ENCODE peak calls at places on chromosomes 1 and 21, in five cellular contexts. R is IMR-90, C is choroid plexus epithelial cell, Q is fibroblast of the aortic adventitia, X is H1. H is an unnamed sample.

GRCh38 chr1:96962807-96963206 is 241.2 kb downstream of the PTBP2 start:
- DNase-seq in R (peak), C (peak), Q (peak), X (no peak), H (no peak)

GRCh38 chr1:50424045-50424939 is 1.0 kb upstream of the DMRTA2 start:
- DNase-seq in R (no peak), C (no peak), Q (no peak), X (no peak), H (no peak)

GRCh38 chr1:236016782-236017400 is 48.0 kb downstream of the NID1 start:
- DNase-seq in R (peak), C (peak), Q (peak), X (no peak), H (no peak)

GRCh38 chr1:71586030-71586429 is 505.2 kb upstream of the ZRANB2 start:
- DNase-seq in R (no peak), C (no peak), Q (no peak), X (no peak), H (no peak)

GRCh38 chr1:158520021-158520420 is 34.2 kb downstream of the OR6Y1 start:
- DNase-seq in R (no peak), C (no peak), Q (no peak), X (no peak), H (no peak)

GRCh38 chr1:154270833-154271232 is 1.6 kb upstream of the HAX1 start:
- DNase-seq in R (no peak), C (no peak), Q (no peak), X (no peak), H (no peak)

GRCh38 chr1:159843459-159843858 is 16.8 kb downstream of the SLAMF8 start:
- DNase-seq in R (no peak), C (no peak), Q (no peak), X (no peak), H (no peak)

GRCh38 chr1:202192770-202193613 is 607 bp upstream of the LGR6 start:
- DNase-seq in R (peak), C (peak), Q (peak), X (peak), H (no peak)

GRCh38 chr1:12065872-12066271 is 2.8 kb downstream of the TNFRSF8 start:
- DNase-seq in R (no peak), C (no peak), Q (no peak), X (no peak), H (no peak)

GRCh38 chr1:180270767-180271639 is 40.9 kb downstream of the LHX4 start:
- DNase-seq in R (peak), C (peak), Q (peak), X (peak), H (no peak)

GRCh38 chr1:226111109-226111864 is 48.8 kb downstream of the H3-3A start:
- DNase-seq in R (no peak), C (no peak), Q (no peak), X (peak), H (no peak)

GRCh38 chr1:27992271-27992670 is 32.5 kb downstream of the XKR8 start:
- DNase-seq in R (no peak), C (peak), Q (no peak), X (no peak), H (no peak)

GRCh38 chr1:219518168-219518905 is 94.6 kb downstream of the ZC3H11B start:
- DNase-seq in R (peak), C (peak), Q (peak), X (no peak), H (no peak)

GRCh38 chr1:9689011-9689706 is 37.6 kb downstream of the PIK3CD start:
- DNase-seq in R (peak), C (peak), Q (peak), X (peak), H (peak)

GRCh38 chr1:177033628-177034027 is 130.9 kb downstream of the ASTN1 start:
- DNase-seq in R (no peak), C (no peak), Q (no peak), X (no peak), H (no peak)

GRCh38 chr1:159076438-159076752 is 171 bp downstream of the AIM2 start:
- DNase-seq in R (no peak), C (no peak), Q (no peak), X (no peak), H (no peak)

GRCh38 chr1:33181038-33181861 is 593 bp downstream of the TRIM62 start:
- DNase-seq in R (peak), C (peak), Q (peak), X (peak), H (peak)

GRCh38 chr21:35138665-35139381 is 89.7 kb upstream of the RUNX1 start:
- DNase-seq in R (peak), C (peak), Q (peak), X (no peak), H (no peak)

GRCh38 chr1:21932127-21932526 is 5.0 kb downstream of the HSPG2 start:
- DNase-seq in R (peak), C (peak), Q (peak), X (no peak), H (no peak)

GRCh38 chr1:88061106-88061829 is 622.8 kb upstream of the PKN2 start:
- DNase-seq in R (peak), C (peak), Q (peak), X (no peak), H (no peak)

DNA sequence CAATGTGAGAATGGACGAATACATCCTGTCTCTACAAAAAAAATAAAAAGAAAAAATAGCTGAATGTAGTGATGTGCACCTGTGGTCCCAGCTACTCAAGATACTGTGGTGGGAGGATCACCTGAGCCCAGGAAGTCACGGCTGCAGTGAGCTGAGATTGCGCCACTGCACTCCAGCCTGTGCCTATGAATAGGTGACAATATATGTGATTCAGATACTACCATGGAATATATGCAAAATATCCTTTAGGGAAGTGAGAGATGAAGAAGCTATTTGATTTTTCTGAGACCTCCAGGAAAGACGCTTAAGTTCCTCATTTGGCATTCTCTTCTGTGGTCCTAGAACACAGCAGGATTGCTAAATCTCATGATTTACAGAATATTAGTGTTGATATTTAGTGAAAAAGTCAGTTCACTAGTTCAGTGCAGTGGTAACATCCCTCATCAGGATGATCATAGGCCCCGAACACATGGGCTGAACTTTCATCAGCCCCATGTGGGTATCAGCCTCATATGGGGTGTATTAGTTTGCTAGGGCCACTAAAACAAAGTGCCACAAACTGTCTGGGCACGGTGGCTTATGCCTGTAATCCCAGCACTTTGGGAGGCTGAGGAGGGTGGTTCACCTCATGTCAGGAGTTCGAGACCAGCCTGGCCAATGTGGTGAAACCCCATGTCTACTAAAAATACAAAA is 6.0 kb upstream of the VASH2 start:
- DNase-seq in R (no peak), C (no peak), Q (no peak), X (no peak), H (no peak)
- H3K4me3 ChIP-seq in R (no peak), C (no peak), Q (no peak), X (no peak), H (no peak)

GRCh38 chr1:197917553-197917812 is 311 bp downstream of the LHX9 start:
- DNase-seq in R (no peak), C (no peak), Q (no peak), X (no peak), H (no peak)
- H3K4me3 ChIP-seq in R (peak), C (no peak), Q (no peak), X (peak), H (peak)

GRCh38 chr1:175602186-175602585 is 141.2 kb downstream of the TNR start:
- DNase-seq in R (no peak), C (no peak), Q (peak), X (no peak), H (no peak)

GRCh38 chr1:175597206-175597605 is 146.2 kb downstream of the TNR start:
- DNase-seq in R (no peak), C (no peak), Q (no peak), X (no peak), H (no peak)

GRCh38 chr1:175600721-175601440 is 142.5 kb downstream of the TNR start:
- DNase-seq in R (no peak), C (no peak), Q (no peak), X (no peak), H (no peak)

GRCh38 chr1:175597969-175598765 is 145.2 kb downstream of the TNR start:
- DNase-seq in R (peak), C (peak), Q (no peak), X (no peak), H (no peak)

DNA sequence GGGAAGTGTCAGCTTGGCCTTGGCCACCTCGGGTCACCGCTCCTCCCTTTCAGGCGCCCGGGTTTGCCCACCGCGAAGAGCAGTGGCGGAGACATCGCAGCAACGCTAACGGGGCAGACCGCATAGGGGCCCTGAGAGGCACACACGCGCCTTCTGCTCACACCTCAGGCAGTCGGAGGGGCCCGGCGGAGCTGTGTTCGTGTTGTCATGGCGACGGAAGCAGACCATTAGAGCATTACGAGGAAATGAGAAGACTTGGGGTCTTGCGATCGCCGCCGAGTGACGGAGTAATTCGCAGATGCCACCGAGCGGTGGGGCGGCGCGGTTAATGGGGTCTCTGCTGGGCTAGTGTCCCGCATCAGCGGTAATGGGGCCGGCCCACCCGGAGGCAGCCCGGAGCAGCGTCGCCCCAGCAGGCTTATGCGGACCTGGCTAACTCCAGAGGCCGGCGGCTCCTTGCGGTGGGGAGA is 144.1 kb downstream of the TNR start:
- DNase-seq in R (no peak), C (no peak), Q (no peak), X (peak), H (no peak)
- H3K4me3 ChIP-seq in R (no peak), C (no peak), Q (no peak), X (no peak), H (no peak)

GRCh38 chr1:161260939-161261858 is 2.7 kb downstream of the PCP4L1 start:
- DNase-seq in R (no peak), C (no peak), Q (no peak), X (no peak), H (no peak)
- H3K4me3 ChIP-seq in R (no peak), C (no peak), Q (no peak), X (no peak), H (no peak)

GRCh38 chr1:31007462-31007991 is 58.0 kb downstream of the PUM1 start:
- DNase-seq in R (peak), C (peak), Q (peak), X (no peak), H (no peak)
- H3K4me3 ChIP-seq in R (peak), C (no peak), Q (no peak), X (no peak), H (no peak)

DNA sequence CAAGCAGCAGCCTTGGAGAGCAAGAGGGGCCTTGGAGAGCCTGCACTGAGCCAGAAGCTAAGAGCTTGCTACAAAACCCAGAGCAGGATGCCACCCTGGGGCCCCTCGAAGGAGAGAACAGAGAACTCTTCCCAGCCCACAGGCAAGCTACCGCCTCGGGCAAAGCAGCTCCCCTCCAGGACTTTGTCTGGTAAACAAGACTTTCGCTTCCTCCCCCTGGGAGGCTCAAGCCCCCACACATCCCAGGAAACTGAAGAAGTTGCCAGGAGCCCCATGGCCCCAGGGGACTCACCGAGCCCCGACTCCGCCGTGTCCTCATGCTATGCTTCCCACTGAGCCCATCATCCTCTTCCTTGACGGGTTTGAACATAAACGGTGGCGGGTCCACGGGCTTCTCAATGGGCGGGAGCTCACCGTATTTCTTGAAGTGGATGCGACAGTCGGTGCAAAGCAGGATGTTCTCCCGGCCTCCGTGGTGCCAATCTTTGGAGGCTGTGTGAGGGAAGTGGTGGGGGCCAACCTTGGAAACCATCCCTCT is 45.9 kb downstream of the SLC45A1 start:
- DNase-seq in R (no peak), C (no peak), Q (no peak), X (no peak), H (no peak)
- H3K4me3 ChIP-seq in R (no peak), C (no peak), Q (no peak), X (no peak), H (no peak)

GRCh38 chr1:84688461-84689061 is 1.7 kb downstream of the SSX2IP start:
- DNase-seq in R (no peak), C (no peak), Q (peak), X (no peak), H (no peak)
- H3K4me3 ChIP-seq in R (no peak), C (no peak), Q (peak), X (no peak), H (no peak)